ENCODE peak calls at places on chromosome 7, in eight cellular contexts. I, X, K, Y, F, E, S and V are unnamed samples.

GRCh38 chr7:54596747-54597146 is 54.6 kb downstream of the VSTM2A start:
- DNase-seq in I (no peak), F (no peak), Y (no peak), E (no peak), S (no peak), X (no peak), K (no peak), V (no peak)

GRCh38 chr7:157576415-157576814 is 239.6 kb downstream of the DNAJB6 start:
- DNase-seq in F (no peak), E (no peak), I (peak), X (no peak), S (no peak), K (peak), Y (no peak), V (no peak)

GRCh38 chr7:99792983-99793382 is 9.0 kb upstream of the CYP3A4 start:
- DNase-seq in E (no peak), F (no peak), S (no peak), I (no peak), K (no peak), Y (no peak), X (no peak), V (no peak)

GRCh38 chr7:41685684-41686083 is 17.2 kb downstream of the INHBA start:
- DNase-seq in E (no peak), F (no peak), X (peak), I (no peak), S (no peak), Y (no peak), K (no peak), V (no peak)

GRCh38 chr7:157704365-157704764 is 367.6 kb downstream of the DNAJB6 start:
- DNase-seq in E (no peak), F (no peak), X (no peak), S (no peak), K (no peak), Y (no peak), I (no peak), V (no peak)

GRCh38 chr7:47786557-47787248 is 161.6 kb downstream of the PKD1L1 start:
- DNase-seq in X (peak), Y (no peak), F (peak), I (no peak), E (peak), K (no peak), S (peak), V (peak)

GRCh38 chr7:3688842-3689241 is 387.8 kb downstream of the SDK1 start:
- DNase-seq in E (no peak), X (no peak), F (no peak), K (no peak), I (no peak), Y (no peak), S (no peak), V (no peak)

GRCh38 chr7:106774768-106775551 is 90.1 kb upstream of the PIK3CG start:
- DNase-seq in S (no peak), E (no peak), F (no peak), K (no peak), Y (no peak), I (no peak), X (no peak), V (no peak)

GRCh38 chr7:55348502-55348901 is 16.6 kb upstream of the LANCL2 start:
- DNase-seq in F (no peak), X (peak), Y (no peak), K (no peak), I (no peak), S (peak), E (peak), V (no peak)

GRCh38 chr7:5491251-5492044 is 67.8 kb upstream of the TNRC18 start:
- DNase-seq in S (no peak), Y (no peak), I (no peak), E (no peak), K (no peak), X (no peak), F (no peak), V (no peak)

GRCh38 chr7:7570584-7570983 is 3.9 kb downstream of the MIOS start:
- DNase-seq in Y (no peak), I (no peak), S (no peak), K (no peak), E (no peak), F (no peak), X (no peak), V (no peak)

GRCh38 chr7:33654641-33655040 is 250.7 kb upstream of the BMPER start:
- DNase-seq in Y (no peak), S (no peak), I (no peak), E (no peak), F (no peak), K (no peak), X (no peak), V (no peak)

GRCh38 chr7:20435305-20435704 is 104.6 kb downstream of the ITGB8 start:
- DNase-seq in X (no peak), S (no peak), F (peak), E (no peak), Y (no peak), K (no peak), I (no peak), V (no peak)

GRCh38 chr7:78702770-78703169 is 750.7 kb downstream of the MAGI2 start:
- DNase-seq in Y (no peak), S (peak), F (no peak), X (peak), K (no peak), I (no peak), E (peak), V (peak)

GRCh38 chr7:142357953-142358520 is 100.2 kb upstream of the PRSS58 start:
- DNase-seq in F (no peak), S (peak), I (no peak), E (peak), K (no peak), Y (no peak), X (peak), V (peak)